ENCODE peak calls at places on chromosomes 5 and 9, in four cellular contexts. N, J, Q and E are unnamed samples.

GRCh38 chr5:161847896-161848510 is at the start of gene GABRA1:
- DNase-seq in N (no peak), J (no peak), Q (no peak), E (no peak)

GRCh38 chr5:34555699-34556513 is 100.2 kb upstream of the RAI14 start:
- DNase-seq in N (no peak), J (no peak), Q (no peak), E (no peak)

GRCh38 chr9:123048748-123049147 is 15.3 kb downstream of the GPR21 start:
- DNase-seq in N (no peak), J (no peak), Q (no peak), E (no peak)

GRCh38 chr5:106677057-106677456 is 993.7 kb downstream of the EFNA5 start:
- DNase-seq in N (no peak), J (no peak), Q (no peak), E (no peak)

GRCh38 chr5:90563161-90563560 is 4.6 kb downstream of the ADGRV1 start:
- DNase-seq in N (no peak), J (no peak), Q (no peak), E (no peak)

GRCh38 chr9:89988458-89988857 is 383.6 kb downstream of the GADD45G start:
- DNase-seq in N (no peak), J (no peak), Q (no peak), E (no peak)

GRCh38 chr9:133754187-133754586 is 16.0 kb upstream of the SARDH start:
- DNase-seq in N (no peak), J (peak), Q (peak), E (no peak)

GRCh38 chr5:150301170-150301505 is 1.6 kb downstream of the ARSI start:
- DNase-seq in N (no peak), J (peak), Q (no peak), E (no peak)

GRCh38 chr5:172556971-172557461 is 84.0 kb upstream of the NEURL1B start:
- DNase-seq in N (peak), J (peak), Q (no peak), E (peak)

GRCh38 chr9:130535818-130536521 is 43.4 kb upstream of the FUBP3 start:
- DNase-seq in N (no peak), J (no peak), Q (no peak), E (peak)

GRCh38 chr5:138179277-138179857 is 455 bp downstream of the KIF20A start:
- DNase-seq in N (no peak), J (no peak), Q (no peak), E (no peak)

GRCh38 chr5:141001466-141001853 is 35.2 kb downstream of the PCDHAC2 start:
- DNase-seq in N (no peak), J (peak), Q (no peak), E (no peak)

GRCh38 chr9:27799326-27799725 is 226.0 kb upstream of the C9orf72 start:
- DNase-seq in N (no peak), J (no peak), Q (no peak), E (no peak)

GRCh38 chr5:157252741-157253465 is 13.0 kb upstream of the CYFIP2 start:
- DNase-seq in N (no peak), J (no peak), Q (no peak), E (no peak)

GRCh38 chr5:134345996-134346395 is 21.0 kb downstream of the CDKL3 start:
- DNase-seq in N (no peak), J (no peak), Q (no peak), E (no peak)

GRCh38 chr5:164153469-164154172 is 648.2 kb downstream of the MAT2B start:
- DNase-seq in N (no peak), J (no peak), Q (no peak), E (no peak)

GRCh38 chr5:136080483-136081180 is 51.8 kb downstream of the TGFBI start:
- DNase-seq in N (peak), J (peak), Q (peak), E (peak)

GRCh38 chr5:136082390-136083193 is 50.1 kb upstream of the SMAD5 start:
- DNase-seq in N (peak), J (peak), Q (peak), E (no peak)

GRCh38 chr5:136079195-136079985 is 50.6 kb downstream of the TGFBI start:
- DNase-seq in N (no peak), J (no peak), Q (no peak), E (no peak)

GRCh38 chr5:136081192-136081591 is 51.5 kb upstream of the SMAD5 start:
- DNase-seq in N (no peak), J (no peak), Q (no peak), E (no peak)

DNA sequence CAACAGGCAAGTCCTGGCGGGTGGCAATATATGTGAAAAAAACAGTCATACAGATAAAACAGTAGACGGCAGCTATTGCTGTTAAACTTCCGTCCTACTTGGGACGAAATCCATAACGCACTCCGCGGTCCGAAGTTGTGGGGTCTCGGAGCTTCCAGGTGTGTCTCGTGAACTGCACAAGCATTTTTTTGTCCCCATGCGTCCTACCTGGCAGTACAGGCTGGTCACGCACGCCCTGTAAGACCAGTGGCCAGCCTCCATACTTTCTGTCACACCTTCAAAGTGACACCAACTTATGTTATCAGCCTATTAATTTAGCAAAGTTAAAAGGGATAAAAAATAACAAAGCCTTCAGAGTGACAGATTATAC is 51.3 kb downstream of the TGFBI start:
- DNase-seq in N (no peak), J (no peak), Q (no peak), E (no peak)
- H3K4me3 ChIP-seq in N (peak), J (peak), Q (peak), E (peak)

GRCh38 chr5:132556511-132557424 is at the start of gene RAD50:
- DNase-seq in N (peak), J (peak), Q (peak), E (peak)
- TF ChIP-seq POLR2A in N (peak), J (peak), Q (peak), E (no peak)

GRCh38 chr9:21402387-21403247 is 6.3 kb upstream of the IFNA8 start:
- DNase-seq in N (no peak), J (no peak), Q (no peak), E (no peak)
- H3K4me3 ChIP-seq in N (peak), J (peak), Q (peak), E (peak)

DNA sequence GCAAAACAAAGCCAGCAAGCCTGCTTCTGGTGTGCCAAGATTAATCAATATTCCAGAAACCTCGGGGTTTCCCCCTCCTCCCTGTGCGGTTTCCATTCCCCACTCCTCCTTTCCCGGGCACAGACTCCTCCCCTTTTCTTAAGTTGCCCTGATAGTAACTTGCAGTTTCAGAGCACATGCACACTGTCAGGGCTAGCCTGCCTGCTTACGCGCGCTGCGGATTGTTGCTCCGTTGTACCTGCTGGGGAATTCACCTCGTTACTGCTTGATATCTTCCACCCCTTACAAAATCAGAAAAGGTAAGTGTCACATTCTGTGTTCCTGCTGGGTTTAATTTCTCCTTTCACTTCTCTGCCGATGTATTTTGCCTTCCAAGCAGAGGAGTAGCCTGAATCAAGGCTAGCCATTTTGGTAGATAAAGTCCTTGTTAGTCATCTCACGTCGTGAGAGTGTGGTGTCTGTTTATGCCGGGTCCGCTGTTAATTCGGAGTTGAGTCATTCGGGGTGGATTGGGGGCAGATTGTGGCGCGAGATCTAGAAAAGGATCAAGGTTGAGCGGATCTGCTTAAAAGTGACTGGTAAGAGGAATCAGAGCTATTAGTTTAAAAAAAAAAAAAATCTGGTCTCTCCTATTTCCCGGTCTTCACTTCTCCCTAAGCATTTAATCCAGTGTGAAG is at the start of gene SLC1A3:
- DNase-seq in N (peak), J (peak), Q (peak), E (peak)
- TF ChIP-seq POLR2A in N (peak), J (peak), Q (peak), E (peak)

GRCh38 chr5:132824426-132824825 is 6.0 kb downstream of the SHROOM1 start:
- DNase-seq in N (no peak), J (no peak), Q (no peak), E (no peak)

GRCh38 chr5:132826424-132827082 is 3.9 kb downstream of the SHROOM1 start:
- DNase-seq in N (no peak), J (no peak), Q (no peak), E (no peak)

GRCh38 chr5:132825165-132825823 is 5.2 kb downstream of the SHROOM1 start:
- DNase-seq in N (no peak), J (no peak), Q (no peak), E (no peak)

GRCh38 chr5:132827943-132828673 is 2.3 kb downstream of the SHROOM1 start:
- DNase-seq in N (no peak), J (no peak), Q (no peak), E (no peak)

DNA sequence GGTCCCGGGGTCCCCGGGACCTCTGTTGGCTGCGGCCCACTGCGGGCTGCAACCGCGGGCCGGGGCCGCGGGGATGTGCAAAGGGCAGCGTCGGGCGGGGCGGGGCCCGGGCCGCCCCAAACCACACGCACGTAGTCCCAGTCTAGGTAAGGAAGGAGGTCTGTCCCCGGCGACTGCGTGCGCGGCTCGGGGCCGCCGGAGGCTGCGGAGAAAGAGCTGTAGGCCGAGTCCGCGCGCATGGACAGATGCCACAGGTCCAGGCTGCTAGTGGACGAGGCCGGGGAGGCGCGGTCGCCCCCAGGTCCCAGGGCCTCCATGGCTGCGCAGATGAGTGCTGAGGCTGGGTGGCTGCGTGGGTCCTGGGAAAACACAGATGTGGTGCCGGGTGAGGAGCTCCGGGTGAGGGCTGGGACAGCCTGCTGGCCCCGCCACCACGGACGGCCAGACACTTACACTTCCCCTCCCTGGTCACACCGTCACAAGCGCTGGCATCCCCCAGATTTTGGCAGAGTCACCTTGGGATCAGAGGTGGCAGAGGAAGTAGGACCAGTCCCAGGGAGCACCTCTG is 4.5 kb downstream of the SHROOM1 start:
- DNase-seq in N (no peak), J (no peak), Q (no peak), E (no peak)
- H3K4me3 ChIP-seq in N (no peak), J (no peak), Q (no peak), E (peak)

DNA sequence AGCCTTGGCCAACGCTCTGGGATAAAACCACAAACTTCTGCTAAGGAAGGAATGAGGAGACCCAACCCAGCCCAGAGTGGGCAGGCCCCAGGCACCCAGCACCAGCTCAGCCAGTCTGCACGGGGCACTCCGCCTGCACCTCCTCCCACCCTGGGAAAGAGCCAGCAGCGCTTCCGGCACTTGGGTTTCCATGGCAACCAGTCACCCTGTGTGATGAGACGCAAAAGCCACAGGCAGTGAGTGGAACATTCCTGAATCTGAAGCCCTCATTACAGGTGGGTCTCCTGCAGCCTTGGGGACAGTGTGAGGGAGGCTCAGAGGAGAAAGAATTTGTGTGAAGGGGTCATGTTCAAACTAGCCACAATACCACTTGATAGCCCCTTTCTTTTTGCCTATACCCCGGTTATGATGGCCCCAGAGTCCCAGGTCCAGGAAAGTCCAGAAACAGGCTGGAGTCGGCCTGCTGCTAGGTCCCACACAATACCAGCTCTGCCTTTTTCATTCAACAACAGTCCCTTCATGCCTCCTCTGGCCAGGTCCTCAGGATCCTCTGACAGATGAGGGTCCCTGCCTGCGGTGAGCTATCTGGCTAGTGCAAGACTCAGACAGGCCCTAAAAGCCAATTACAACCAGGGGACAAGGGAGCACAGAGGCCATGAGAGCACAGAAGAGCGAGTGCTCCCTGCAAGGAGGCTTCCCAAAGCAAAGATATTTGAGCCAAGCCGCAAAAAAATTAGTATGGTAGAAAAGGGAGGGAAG is 85.0 kb upstream of the ZBTB43 start:
- DNase-seq in N (peak), J (no peak), Q (peak), E (peak)
- TF ChIP-seq POLR2A in N (no peak), J (no peak), Q (peak), E (no peak)

DNA sequence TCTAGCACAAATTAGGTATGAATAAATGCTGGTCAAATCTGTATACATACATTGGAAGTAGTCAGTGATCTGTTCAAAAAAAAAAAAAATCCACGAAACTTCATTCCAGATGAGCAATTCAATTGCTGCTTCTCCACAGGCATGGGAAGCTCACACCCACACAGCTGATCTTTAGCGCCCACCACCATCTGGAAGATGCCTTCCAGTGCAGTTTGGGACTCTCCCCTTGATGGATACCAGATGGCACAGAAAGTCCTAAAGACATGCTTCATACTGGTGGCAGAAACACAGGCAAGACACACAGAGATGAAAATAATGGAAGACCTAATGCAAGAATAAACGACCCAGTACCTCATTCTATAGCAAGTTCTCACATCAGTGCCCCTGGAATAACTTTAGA is 135.3 kb upstream of the TAS2R1 start:
- DNase-seq in N (no peak), J (no peak), Q (no peak), E (no peak)
- H3K4me3 ChIP-seq in N (no peak), J (no peak), Q (no peak), E (no peak)

GRCh38 chr9:101528015-101528414 is 5.6 kb upstream of the RNF20 start:
- DNase-seq in N (no peak), J (no peak), Q (no peak), E (no peak)

GRCh38 chr9:101530076-101530711 is 3.5 kb upstream of the RNF20 start:
- DNase-seq in N (peak), J (peak), Q (peak), E (peak)

GRCh38 chr9:101536351-101536750 is 2.7 kb downstream of the RNF20 start:
- DNase-seq in N (no peak), J (no peak), Q (no peak), E (no peak)

GRCh38 chr9:101536938-101537337 is 3.3 kb downstream of the RNF20 start:
- DNase-seq in N (no peak), J (no peak), Q (no peak), E (no peak)

GRCh38 chr9:101533334-101534187 is at the start of gene RNF20:
- DNase-seq in N (peak), J (peak), Q (peak), E (peak)
- TF ChIP-seq POLR2A in N (peak), J (peak), Q (no peak), E (no peak)